ENCODE peak calls at places on chromosomes 4 and X, in ten cellular contexts. Y, K, E, T, R, W, P, O, Q and M are unnamed samples.

GRCh38 chrX:114251575-114251974 is 332.3 kb upstream of the HTR2C start:
- DNase-seq in Y (no peak), K (no peak), E (no peak), T (no peak), R (no peak), W (no peak), P (no peak), O (no peak), Q (no peak), M (no peak)

GRCh38 chr4:30962949-30963348 is 242.8 kb downstream of the PCDH7 start:
- DNase-seq in Y (no peak), K (peak), E (no peak), T (peak), R (no peak), W (no peak), P (no peak), O (no peak), Q (no peak), M (peak)

GRCh38 chrX:12881914-12882313 is 15.0 kb downstream of the TLR7 start:
- DNase-seq in Y (no peak), K (no peak), E (no peak), T (no peak), R (no peak), W (no peak), P (no peak), O (no peak), Q (no peak), M (no peak)

GRCh38 chrX:48736303-48736702 is 25.2 kb upstream of the GLOD5 start:
- DNase-seq in Y (no peak), K (no peak), E (no peak), T (no peak), R (no peak), W (no peak), P (no peak), O (no peak), Q (no peak), M (no peak)

GRCh38 chr4:86482851-86483490 is 111.1 kb upstream of the PTPN13 start:
- DNase-seq in Y (peak), K (peak), E (no peak), T (no peak), R (no peak), W (peak), P (no peak), O (no peak), Q (no peak), M (no peak)

GRCh38 chrX:37993857-37994619 is 12.3 kb upstream of the SYTL5 start:
- DNase-seq in Y (peak), K (no peak), E (no peak), T (peak), R (no peak), W (peak), P (peak), O (no peak), Q (no peak), M (no peak)

GRCh38 chr4:142203505-142203904 is 567.1 kb downstream of the IL15 start:
- DNase-seq in Y (no peak), K (no peak), E (no peak), T (no peak), R (no peak), W (no peak), P (no peak), O (no peak), Q (no peak), M (no peak)

GRCh38 chr4:55303818-55304217 is 42.2 kb upstream of the SRD5A3 start:
- DNase-seq in Y (no peak), K (peak), E (no peak), T (peak), R (no peak), W (no peak), P (no peak), O (no peak), Q (no peak), M (peak)

GRCh38 chr4:52298444-52298843 is 247.3 kb downstream of the SPATA18 start:
- DNase-seq in Y (no peak), K (no peak), E (no peak), T (peak), R (no peak), W (no peak), P (no peak), O (no peak), Q (no peak), M (no peak)

GRCh38 chr4:95038791-95039190 is 281.0 kb downstream of the BMPR1B start:
- DNase-seq in Y (no peak), K (no peak), E (no peak), T (no peak), R (no peak), W (no peak), P (no peak), O (no peak), Q (no peak), M (no peak)

GRCh38 chr4:181541396-181541795 is 701.8 kb upstream of the TENM3 start:
- DNase-seq in Y (no peak), K (peak), E (no peak), T (peak), R (no peak), W (no peak), P (no peak), O (no peak), Q (no peak), M (peak)

GRCh38 chr4:151248519-151248918 is 28.4 kb upstream of the PRSS48 start:
- DNase-seq in Y (no peak), K (no peak), E (no peak), T (no peak), R (no peak), W (no peak), P (no peak), O (no peak), Q (no peak), M (no peak)

GRCh38 chr4:148730766-148731165 is 288.6 kb upstream of the NR3C2 start:
- DNase-seq in Y (no peak), K (no peak), E (no peak), T (no peak), R (no peak), W (no peak), P (no peak), O (no peak), Q (no peak), M (no peak)

GRCh38 chrX:68746988-68747387 is 81.8 kb upstream of the EFNB1 start:
- DNase-seq in Y (peak), K (no peak), E (no peak), T (no peak), R (no peak), W (peak), P (peak), O (peak), Q (peak), M (no peak)

GRCh38 chr4:182770969-182771330 is 146.2 kb downstream of the DCTD start:
- DNase-seq in Y (peak), K (no peak), E (no peak), T (no peak), R (no peak), W (peak), P (no peak), O (no peak), Q (no peak), M (no peak)

GRCh38 chr4:159341486-159341885 is 238.6 kb downstream of the RAPGEF2 start:
- DNase-seq in Y (no peak), K (peak), E (no peak), T (peak), R (no peak), W (no peak), P (no peak), O (no peak), Q (no peak), M (peak)

GRCh38 chr4:145047151-145047550 is 50.8 kb downstream of the ANAPC10 start:
- DNase-seq in Y (no peak), K (no peak), E (no peak), T (no peak), R (no peak), W (no peak), P (no peak), O (no peak), Q (no peak), M (no peak)

GRCh38 chr4:184784628-184785257 is 41.0 kb downstream of the ACSL1 start:
- DNase-seq in Y (no peak), K (no peak), E (no peak), T (no peak), R (no peak), W (no peak), P (no peak), O (no peak), Q (no peak), M (no peak)

GRCh38 chrX:103101280-103102042 is 8.5 kb upstream of the NXF3 start:
- DNase-seq in Y (peak), K (no peak), E (peak), T (no peak), R (no peak), W (peak), P (no peak), O (no peak), Q (no peak), M (no peak)

GRCh38 chr4:139986108-139986507 is 167.9 kb downstream of the MAML3 start:
- DNase-seq in Y (no peak), K (no peak), E (no peak), T (no peak), R (no peak), W (no peak), P (no peak), O (no peak), Q (no peak), M (peak)

GRCh38 chr4:101348367-101348827 is 1.1 kb upstream of the PPP3CA start:
- DNase-seq in Y (peak), K (no peak), E (peak), T (peak), R (no peak), W (no peak), P (peak), O (no peak), Q (no peak), M (no peak)

GRCh38 chr4:80361329-80361900 is 25.9 kb downstream of the CFAP299 start:
- DNase-seq in Y (peak), K (peak), E (no peak), T (peak), R (no peak), W (no peak), P (no peak), O (no peak), Q (no peak), M (peak)

GRCh38 chrX:11159149-11159548 is 48.0 kb downstream of the HCCS start:
- DNase-seq in Y (no peak), K (no peak), E (no peak), T (no peak), R (no peak), W (no peak), P (no peak), O (no peak), Q (no peak), M (no peak)

GRCh38 chrX:5042563-5042962 is 1186.1 kb downstream of the NLGN4X start:
- DNase-seq in Y (no peak), K (no peak), E (no peak), T (no peak), R (no peak), W (no peak), P (no peak), O (no peak), Q (no peak), M (no peak)

GRCh38 chr4:88429401-88429800 is 27.5 kb upstream of the HERC5 start:
- DNase-seq in Y (no peak), K (no peak), E (no peak), T (peak), R (no peak), W (no peak), P (no peak), O (no peak), Q (no peak), M (no peak)

GRCh38 chrX:22057667-22058066 is 25.5 kb downstream of the PHEX start:
- DNase-seq in Y (no peak), K (no peak), E (no peak), T (no peak), R (no peak), W (no peak), P (no peak), O (no peak), Q (no peak), M (no peak)

GRCh38 chrX:72381439-72382198 is 75.9 kb upstream of the CITED1 start:
- DNase-seq in Y (no peak), K (peak), E (no peak), T (no peak), R (no peak), W (no peak), P (no peak), O (no peak), Q (no peak), M (no peak)

GRCh38 chr4:24287096-24287495 is 297.3 kb downstream of the DHX15 start:
- DNase-seq in Y (no peak), K (no peak), E (no peak), T (no peak), R (no peak), W (no peak), P (no peak), O (no peak), Q (no peak), M (no peak)

GRCh38 chr4:190121759-190122158 is 51.8 kb upstream of the DUX4 start:
- DNase-seq in Y (peak), K (no peak), E (no peak), T (no peak), R (peak), W (peak), P (peak), O (no peak), Q (peak), M (no peak)

GRCh38 chrX:13990126-13990525 is 39.6 kb downstream of the GEMIN8 start:
- DNase-seq in Y (no peak), K (no peak), E (no peak), T (no peak), R (no peak), W (no peak), P (no peak), O (no peak), Q (no peak), M (no peak)

GRCh38 chr4:142818009-142818408 is 28.1 kb downstream of the INPP4B start:
- DNase-seq in Y (no peak), K (peak), E (no peak), T (no peak), R (no peak), W (no peak), P (no peak), O (no peak), Q (no peak), M (peak)

GRCh38 chr4:174437324-174437723 is 85.0 kb downstream of the HPGD start:
- DNase-seq in Y (no peak), K (peak), E (no peak), T (peak), R (no peak), W (no peak), P (no peak), O (no peak), Q (no peak), M (peak)

GRCh38 chr4:8409271-8410065 is 31.1 kb downstream of the ACOX3 start:
- DNase-seq in Y (no peak), K (peak), E (no peak), T (peak), R (peak), W (no peak), P (peak), O (peak), Q (peak), M (peak)

GRCh38 chr4:2071252-2071911 is 12.3 kb downstream of the NAT8L start:
- DNase-seq in Y (no peak), K (no peak), E (no peak), T (no peak), R (peak), W (peak), P (no peak), O (peak), Q (peak), M (no peak)

GRCh38 chr4:152817331-152817730 is 37.6 kb downstream of the ARFIP1 start:
- DNase-seq in Y (no peak), K (peak), E (no peak), T (no peak), R (no peak), W (no peak), P (no peak), O (no peak), Q (no peak), M (peak)

GRCh38 chrX:123732679-123733363 is at the start of gene THOC2:
- DNase-seq in Y (peak), K (peak), E (peak), T (peak), R (peak), W (peak), P (peak), O (peak), Q (peak), M (peak)
- TF ChIP-seq CTCF in Y (no peak), K (peak), E (no peak), T (peak), R (peak), W (peak), P (peak), O (peak), Q (peak), M (peak)

DNA sequence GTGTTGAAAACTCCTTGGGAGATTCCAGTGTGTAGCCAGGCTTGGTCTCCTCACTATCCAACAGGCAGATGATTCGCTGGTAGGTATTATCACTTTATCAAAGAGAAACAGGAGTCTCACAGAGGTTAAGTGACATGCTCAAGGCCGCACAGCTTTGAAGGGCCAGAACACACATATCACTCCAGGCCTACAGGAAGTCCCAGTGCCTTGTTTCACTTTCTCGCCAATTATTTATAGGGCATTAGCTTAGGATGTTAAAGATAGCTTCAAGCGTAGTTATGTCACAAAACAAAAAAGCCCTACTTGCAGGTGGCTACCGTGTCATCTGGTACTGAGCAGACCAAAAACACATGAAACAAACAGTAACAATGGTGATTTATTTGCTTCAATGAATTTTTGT is 13.2 kb downstream of the ATP8A1 start:
- DNase-seq in Y (no peak), K (no peak), E (no peak), T (no peak), R (no peak), W (no peak), P (no peak), O (no peak), Q (no peak), M (no peak)
- H3K4me3 ChIP-seq in Y (no peak), K (no peak), E (no peak), T (no peak), R (no peak), W (no peak), P (no peak), O (no peak), Q (no peak), M (no peak)

GRCh38 chr4:169210516-169211108 is 60.1 kb downstream of the SH3RF1 start:
- DNase-seq in Y (no peak), K (no peak), E (no peak), T (no peak), R (no peak), W (no peak), P (no peak), O (no peak), Q (no peak), M (no peak)
- TF ChIP-seq CTCF in Y (no peak), K (no peak), E (no peak), T (no peak), R (no peak), W (no peak), P (no peak), O (no peak), Q (no peak), M (no peak)

DNA sequence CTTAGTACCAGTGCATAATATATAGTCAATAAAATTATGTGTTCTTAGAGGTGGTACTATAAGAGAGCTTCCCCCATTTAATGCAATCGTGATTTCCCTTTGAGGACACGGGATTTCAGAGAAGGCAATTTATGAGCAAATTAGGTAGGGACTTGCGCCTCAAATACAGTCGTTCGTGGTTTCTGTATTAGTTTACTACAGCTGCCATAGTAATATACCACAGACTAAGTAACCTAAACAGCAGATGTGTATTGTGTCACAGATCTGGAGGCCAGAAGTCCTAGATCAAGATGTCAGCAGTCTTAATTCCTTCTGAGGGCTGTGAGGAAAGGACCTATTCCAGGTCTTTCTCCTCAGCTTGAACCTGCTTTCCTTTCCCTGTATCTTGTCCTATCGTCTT is 1.5 kb upstream of the PUDP start:
- DNase-seq in Y (no peak), K (no peak), E (no peak), T (no peak), R (no peak), W (no peak), P (no peak), O (no peak), Q (no peak), M (no peak)
- H3K4me3 ChIP-seq in Y (no peak), K (no peak), E (no peak), T (no peak), R (no peak), W (no peak), P (no peak), O (no peak), Q (no peak), M (no peak)

DNA sequence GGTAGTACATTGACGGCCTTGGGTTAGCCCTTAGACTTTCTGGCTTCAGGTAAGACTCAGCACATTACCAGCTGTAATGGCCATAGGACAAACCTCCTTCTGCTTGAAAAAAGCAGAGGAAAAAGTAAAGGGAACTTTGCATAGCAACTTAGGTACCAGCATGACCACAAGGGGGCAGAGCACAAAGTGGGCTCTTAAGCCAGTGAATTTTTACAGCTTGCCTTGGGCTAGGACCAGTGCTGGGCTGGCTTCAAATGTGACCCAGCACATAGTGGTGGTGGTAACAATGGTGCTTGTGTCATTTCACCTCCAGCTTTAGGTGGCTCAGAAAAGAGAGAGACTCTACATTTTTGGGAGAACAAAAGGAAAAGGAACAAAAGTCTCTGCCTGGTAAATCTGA is 66.1 kb downstream of the KLHL4 start:
- DNase-seq in Y (peak), K (peak), E (no peak), T (peak), R (no peak), W (peak), P (peak), O (no peak), Q (no peak), M (peak)
- TF ChIP-seq CTCF in Y (peak), K (no peak), E (peak), T (peak), R (peak), W (peak), P (no peak), O (no peak), Q (no peak), M (peak)

DNA sequence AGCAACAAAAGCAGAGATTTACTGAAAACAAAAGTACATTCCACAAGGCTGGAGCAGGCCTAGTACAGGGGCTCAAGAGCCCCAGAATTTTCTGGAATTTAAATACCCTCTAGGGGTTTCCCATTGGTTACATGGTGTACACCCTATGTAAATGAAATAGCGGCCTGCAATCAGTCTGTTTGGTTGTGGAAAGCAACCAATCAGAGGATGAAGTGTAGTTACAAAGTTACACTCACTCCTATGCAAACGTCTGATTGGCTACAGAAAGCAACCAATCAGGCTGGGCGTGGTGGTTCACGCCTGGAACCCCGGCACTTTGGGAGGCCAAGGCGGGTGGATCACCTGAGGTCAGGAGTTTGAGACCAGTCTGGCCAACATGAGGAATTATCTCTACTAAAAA is 13.8 kb upstream of the TXLNG start:
- DNase-seq in Y (peak), K (no peak), E (no peak), T (no peak), R (no peak), W (peak), P (no peak), O (no peak), Q (no peak), M (no peak)
- H3K4me3 ChIP-seq in Y (no peak), K (no peak), E (no peak), T (no peak), R (no peak), W (no peak), P (no peak), O (no peak), Q (no peak), M (no peak)

GRCh38 chrX:15146515-15146914 is 123.4 kb downstream of the ASB9 start:
- DNase-seq in Y (peak), K (peak), E (no peak), T (no peak), R (no peak), W (peak), P (peak), O (no peak), Q (no peak), M (peak)
- TF ChIP-seq CTCF in Y (peak), K (peak), E (no peak), T (peak), R (peak), W (peak), P (peak), O (peak), Q (peak), M (peak)

GRCh38 chr4:6890358-6890757 is 19.3 kb upstream of the TBC1D14 start:
- DNase-seq in Y (no peak), K (no peak), E (no peak), T (no peak), R (no peak), W (no peak), P (no peak), O (peak), Q (no peak), M (no peak)

GRCh38 chr4:6892190-6892908 is 17.3 kb upstream of the TBC1D14 start:
- DNase-seq in Y (peak), K (peak), E (peak), T (no peak), R (peak), W (peak), P (peak), O (peak), Q (peak), M (peak)

GRCh38 chr4:6889736-6890324 is 19.8 kb upstream of the TBC1D14 start:
- DNase-seq in Y (no peak), K (no peak), E (no peak), T (no peak), R (no peak), W (no peak), P (peak), O (peak), Q (no peak), M (no peak)

GRCh38 chr4:6892909-6893202 is 16.8 kb upstream of the TBC1D14 start:
- DNase-seq in Y (no peak), K (no peak), E (no peak), T (no peak), R (no peak), W (no peak), P (peak), O (peak), Q (no peak), M (no peak)

GRCh38 chr4:6891436-6892170 is 18.0 kb upstream of the TBC1D14 start:
- DNase-seq in Y (no peak), K (no peak), E (no peak), T (no peak), R (no peak), W (no peak), P (peak), O (no peak), Q (no peak), M (no peak)
- H3K4me3 ChIP-seq in Y (no peak), K (no peak), E (no peak), T (no peak), R (no peak), W (no peak), P (no peak), O (no peak), Q (no peak), M (no peak)